ENCODE peak calls at places on chromosomes 11 and 22, in ten cellular contexts. W is osteocyte, P is cerebellar nuclear complex, K is neural crest cell, A is AG09319, I is HAP-1, C is AML-193, J is activated T-cell treated with anti-CD3 and anti-CD28 coated beads for 1 hour, E is midbrain, T is nucleus accumbens. O is an unnamed sample.
A peak's percentile ranks its signal among the peaks of the same experiment; 100 is the strongest.

GRCh38 chr11:33741806-33742205 is 5.6 kb upstream of the CD59 start:
- DNase-seq in W (no peak), P (no peak), K (no peak), A (no peak), I (no peak), C (no peak), J (no peak), E (no peak), T (no peak), O (no peak)

GRCh38 chr11:61473370-61474025 is 35.1 kb upstream of the LRRC10B start:
- DNase-seq in W (no peak), P (no peak), K (no peak), A (no peak), I (no peak), C (no peak), J (no peak), E (no peak), T (no peak), O (no peak)

GRCh38 chr22:32804036-32804435 is 2.5 kb downstream of the TIMP3 start:
- DNase-seq in W (no peak), P (no peak), K (no peak), A (no peak), I (no peak), C (no peak), J (no peak), E (no peak), T (no peak), O (no peak)

GRCh38 chr11:67271548-67272284 is 5.4 kb downstream of the GRK2 start:
- DNase-seq in W (no peak), P (no peak), K (no peak), A (no peak), I (no peak), C (peak; percentile 90), J (no peak), E (no peak), T (no peak), O (peak; percentile 80)

GRCh38 chr11:93775289-93775688 is 8.8 kb upstream of the MED17 start:
- DNase-seq in W (no peak), P (no peak), K (peak; percentile 44), A (no peak), I (no peak), C (no peak), J (no peak), E (no peak), T (no peak), O (no peak)

GRCh38 chr22:18110944-18111758 is 542 bp downstream of the TUBA8 start:
- DNase-seq in W (no peak), P (no peak), K (no peak), A (no peak), I (no peak), C (no peak), J (no peak), E (no peak), T (no peak), O (no peak)

GRCh38 chr11:16080688-16081388 is 275.5 kb downstream of the SOX6 start:
- DNase-seq in W (no peak), P (no peak), K (no peak), A (no peak), I (no peak), C (no peak), J (no peak), E (no peak), T (no peak), O (no peak)

GRCh38 chr11:131536159-131536558 is 165.7 kb downstream of the NTM start:
- DNase-seq in W (no peak), P (no peak), K (no peak), A (no peak), I (no peak), C (no peak), J (no peak), E (no peak), T (no peak), O (no peak)

GRCh38 chr11:107018274-107018901 is at the start of gene GUCY1A2:
- DNase-seq in W (no peak), P (no peak), K (peak; percentile 28), A (no peak), I (no peak), C (no peak), J (no peak), E (peak; percentile 35), T (peak; percentile 52), O (no peak)

GRCh38 chr11:92626624-92627023 is 342.8 kb upstream of the MTNR1B start:
- DNase-seq in W (no peak), P (no peak), K (no peak), A (no peak), I (no peak), C (no peak), J (no peak), E (no peak), T (no peak), O (no peak)

GRCh38 chr11:83006877-83007330 is 64.8 kb downstream of the RAB30 start:
- DNase-seq in W (no peak), P (no peak), K (no peak), A (no peak), I (no peak), C (no peak), J (no peak), E (peak; percentile 41), T (no peak), O (no peak)

GRCh38 chr11:130904380-130904779 is 11.9 kb downstream of the SNX19 start:
- DNase-seq in W (no peak), P (no peak), K (no peak), A (no peak), I (no peak), C (peak; percentile 3), J (no peak), E (no peak), T (no peak), O (no peak)

GRCh38 chr11:70712471-70712870 is 314.1 kb downstream of the CTTN start:
- DNase-seq in W (no peak), P (no peak), K (no peak), A (no peak), I (no peak), C (no peak), J (no peak), E (no peak), T (no peak), O (no peak)